ENCODE peak calls at places on chromosomes 5 and 9, in six cellular contexts. N is foreskin fibroblast, W is IMR-90, Y is stomach, X is upper lobe of right lung, K is sigmoid colon. A is an unnamed sample.

GRCh38 chr9:35164711-35165110 is 2.9 kb downstream of the UNC13B start:
- DNase-seq in W (peak), N (peak), K (no peak), X (no peak), Y (no peak), A (peak)

GRCh38 chr9:124855944-124856773 is 2.9 kb downstream of the WDR38 start:
- DNase-seq in Y (no peak), X (no peak), K (no peak), N (peak), W (no peak), A (peak)

GRCh38 chr5:167451091-167451490 is 840.4 kb upstream of the WWC1 start:
- DNase-seq in X (no peak), Y (no peak), W (no peak), N (peak), K (no peak), A (peak)

GRCh38 chr5:179154346-179154990 is 94.3 kb downstream of the ZNF354C start:
- DNase-seq in W (no peak), Y (no peak), K (peak), N (no peak), X (peak), A (no peak)

GRCh38 chr9:115132648-115133047 is 14.7 kb upstream of the TNC start:
- DNase-seq in K (peak), N (no peak), W (peak), Y (no peak), X (no peak), A (no peak)

GRCh38 chr9:4750021-4750673 is 9.1 kb upstream of the AK3 start:
- DNase-seq in K (no peak), Y (no peak), W (peak), N (peak), X (no peak), A (peak)

GRCh38 chr5:150022163-150022540 is 21.6 kb downstream of the HMGXB3 start:
- DNase-seq in X (no peak), K (no peak), Y (no peak), W (peak), N (peak), A (no peak)

GRCh38 chr9:97502222-97502983 is 937 bp downstream of the TMOD1 start:
- DNase-seq in K (no peak), N (peak), Y (no peak), X (no peak), W (no peak), A (peak)

GRCh38 chr5:80186634-80187033 is 69.2 kb downstream of the SERINC5 start:
- DNase-seq in Y (peak), N (peak), K (no peak), X (peak), W (no peak), A (no peak)

GRCh38 chr5:18985397-18985796 is 1002.6 kb downstream of the CDH18 start:
- DNase-seq in Y (no peak), W (no peak), K (no peak), N (no peak), X (no peak), A (no peak)

GRCh38 chr9:132795511-132796303 is 82.4 kb downstream of the AK8 start:
- DNase-seq in W (no peak), N (no peak), Y (no peak), X (no peak), K (no peak), A (no peak)

GRCh38 chr5:130282044-130282443 is 377.8 kb downstream of the CHSY3 start:
- DNase-seq in K (no peak), X (no peak), N (peak), W (no peak), Y (no peak), A (no peak)

GRCh38 chr5:124790895-124791732 is 44.7 kb upstream of the ZNF608 start:
- DNase-seq in N (peak), Y (no peak), W (peak), K (no peak), X (no peak), A (no peak)

GRCh38 chr5:103362211-103362610 is 103.6 kb downstream of the MACIR start:
- DNase-seq in N (peak), W (peak), Y (no peak), K (no peak), X (no peak), A (no peak)

GRCh38 chr9:37784291-37784639 is 599 bp downstream of the EXOSC3 start:
- DNase-seq in N (peak), W (peak), X (no peak), K (no peak), Y (no peak), A (no peak)

GRCh38 chr5:111747336-111747735 is 9.7 kb downstream of the NREP start:
- DNase-seq in Y (no peak), N (peak), X (no peak), K (no peak), W (peak), A (no peak)

GRCh38 chr9:108469654-108470053 is 386.1 kb downstream of the ACTL7B start:
- DNase-seq in X (no peak), Y (no peak), K (no peak), W (peak), N (peak), A (no peak)

GRCh38 chr5:88770290-88771257 is 112.4 kb downstream of the MEF2C start:
- DNase-seq in K (no peak), W (peak), X (no peak), N (peak), Y (no peak), A (no peak)

GRCh38 chr9:107119294-107119693 is 163.8 kb upstream of the RAD23B start:
- DNase-seq in K (no peak), X (no peak), N (no peak), Y (no peak), W (no peak), A (no peak)

GRCh38 chr5:1321576-1321975 is 23.3 kb downstream of the CLPTM1L start:
- DNase-seq in K (peak), X (peak), W (no peak), N (no peak), Y (no peak), A (no peak)

GRCh38 chr5:176680226-176680563 is 32.9 kb downstream of the TSPAN17 start:
- DNase-seq in N (no peak), W (no peak), Y (no peak), K (no peak), X (no peak), A (no peak)

GRCh38 chr9:14351206-14351605 is 37.3 kb upstream of the NFIB start:
- DNase-seq in X (no peak), W (no peak), K (no peak), Y (no peak), N (no peak), A (no peak)

GRCh38 chr9:4550777-4551476 is 60.7 kb downstream of the SLC1A1 start:
- DNase-seq in N (peak), K (no peak), W (peak), X (no peak), Y (no peak), A (no peak)

GRCh38 chr5:2889946-2890475 is 138.5 kb upstream of the IRX2 start:
- DNase-seq in N (no peak), Y (peak), K (no peak), W (no peak), X (peak), A (no peak)

GRCh38 chr9:130300739-130301138 is 35.2 kb downstream of the HMCN2 start:
- DNase-seq in N (no peak), W (no peak), Y (no peak), X (no peak), K (no peak), A (no peak)

GRCh38 chr9:116497081-116497480 is 190.0 kb upstream of the TRIM32 start:
- DNase-seq in N (peak), Y (no peak), X (no peak), W (no peak), K (no peak), A (no peak)

DNA sequence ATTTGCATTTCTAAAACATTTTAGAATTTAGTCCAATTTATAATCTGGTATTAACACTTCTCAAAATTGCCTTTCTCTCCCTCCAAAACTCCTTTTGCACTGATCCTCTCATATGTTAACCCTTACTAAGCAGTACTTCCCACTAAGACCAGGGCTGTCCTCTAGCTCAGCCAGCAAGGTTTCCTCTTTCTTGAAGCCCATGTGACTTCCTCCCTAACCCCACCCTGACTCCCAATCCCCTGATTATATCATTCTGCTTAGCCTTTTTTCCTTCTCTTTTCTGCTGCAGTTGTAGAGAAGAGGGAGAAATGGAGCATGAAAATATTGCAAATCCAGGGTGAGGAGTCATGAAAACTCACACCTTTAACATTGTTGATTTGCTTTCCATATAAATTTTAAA is 241.7 kb downstream of the MCTP1 start:
- DNase-seq in W (no peak), N (no peak), K (no peak), Y (no peak), X (no peak), A (no peak)
- H3K4me3 ChIP-seq in W (no peak), N (no peak), K (no peak), Y (no peak), X (no peak), A (no peak)

DNA sequence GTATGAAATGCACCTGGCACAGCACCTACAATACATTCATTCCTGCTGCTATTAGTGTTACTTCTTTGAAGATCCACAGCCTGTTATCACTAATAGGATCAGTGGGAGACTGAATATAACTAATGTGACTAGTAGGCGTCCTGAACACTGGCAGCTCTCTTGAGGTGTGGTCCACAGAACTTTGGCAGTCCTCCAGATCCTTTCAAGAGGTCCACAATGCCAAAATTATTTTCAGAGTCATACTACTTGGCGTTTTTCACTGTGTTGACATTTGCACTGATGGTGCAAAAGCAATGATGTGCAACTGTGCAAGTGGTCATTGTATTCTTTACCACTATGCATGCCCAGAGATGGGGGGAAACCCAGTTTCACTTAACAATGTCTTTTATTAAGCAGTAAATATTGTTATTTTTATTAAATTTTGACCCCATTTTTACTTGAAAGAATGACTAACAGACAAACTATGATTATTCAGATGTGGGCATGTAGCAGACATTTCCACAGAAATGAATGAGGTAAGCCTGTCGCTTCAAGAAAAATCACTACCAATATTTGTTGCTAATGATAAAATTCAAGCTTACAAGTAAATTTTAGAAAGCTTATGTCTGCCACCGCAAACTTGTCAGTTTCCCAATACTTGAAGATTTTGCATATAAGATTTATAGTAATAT is 48.9 kb downstream of the ADRB2 start:
- DNase-seq in K (no peak), W (no peak), X (no peak), Y (no peak), N (peak), A (no peak)
- TF ChIP-seq CTCF in K (no peak), W (no peak), X (no peak), Y (no peak), N (no peak), A (no peak)

GRCh38 chr9:89606049-89606481 is 1.3 kb downstream of the GADD45G start:
- DNase-seq in Y (peak), X (peak), N (peak), K (peak), W (peak), A (no peak)
- H3K4me3 ChIP-seq in Y (peak), X (peak), N (peak), K (peak), W (no peak), A (no peak)

GRCh38 chr9:76463211-76463610 is 4.2 kb downstream of the GCNT1 start:
- DNase-seq in K (no peak), X (no peak), Y (no peak), W (no peak), N (no peak), A (peak)

GRCh38 chr9:76456202-76456926 is 2.6 kb upstream of the GCNT1 start:
- DNase-seq in X (no peak), W (peak), N (peak), K (no peak), Y (peak), A (peak)

GRCh38 chr9:76464706-76465105 is 5.7 kb downstream of the GCNT1 start:
- DNase-seq in X (no peak), W (no peak), K (no peak), N (peak), Y (no peak), A (no peak)

GRCh38 chr9:76458903-76459690 is at the start of gene GCNT1:
- DNase-seq in Y (peak), X (peak), W (peak), K (peak), N (peak), A (peak)

GRCh38 chr9:76459691-76460635 is 981 bp downstream of the GCNT1 start:
- DNase-seq in N (peak), X (peak), Y (peak), W (peak), K (no peak), A (no peak)
- TF ChIP-seq CTCF in N (peak), X (peak), Y (peak), W (peak), K (peak), A (no peak)

DNA sequence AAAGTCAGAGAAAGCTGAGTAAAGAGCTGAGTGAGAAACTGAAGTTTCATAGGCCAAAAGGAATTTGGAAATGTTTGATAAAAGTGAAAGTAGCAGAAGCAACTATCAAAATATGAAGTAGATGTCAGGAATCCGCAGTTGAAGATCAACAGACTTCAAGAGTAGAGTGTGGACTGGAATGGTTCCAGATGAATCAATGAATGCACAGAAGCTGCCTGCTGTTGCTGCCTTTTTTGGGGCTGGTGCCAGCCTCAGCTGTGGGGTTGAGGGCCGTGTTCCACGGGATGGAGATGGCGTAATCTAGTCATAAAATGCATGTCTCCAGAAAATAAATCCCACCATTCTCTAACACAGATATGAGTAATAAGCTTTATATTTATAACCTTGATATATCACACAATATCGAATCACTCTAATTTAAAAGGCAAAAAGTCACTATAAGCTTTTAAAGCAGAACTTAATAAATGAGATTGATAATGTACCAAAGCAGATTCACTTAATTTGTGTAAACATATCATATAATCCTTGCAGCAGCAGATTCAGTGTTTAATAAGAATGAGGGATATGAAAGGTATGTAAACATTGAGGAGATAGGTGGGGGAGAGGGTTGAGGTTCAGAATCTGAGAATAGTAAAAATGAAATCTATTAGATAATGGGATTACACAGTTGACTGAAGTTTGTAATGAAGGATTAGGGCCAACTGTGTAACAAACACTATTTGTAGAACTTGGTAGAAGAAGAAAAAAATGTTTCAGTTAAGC is 652.3 kb upstream of the FTMT start:
- DNase-seq in X (peak), Y (no peak), K (peak), W (peak), N (peak), A (no peak)
- H3K4me3 ChIP-seq in X (no peak), Y (no peak), K (peak), W (peak), N (peak), A (no peak)

GRCh38 chr9:394347-395052 is 179.8 kb downstream of the DOCK8 start:
- DNase-seq in K (no peak), X (no peak), W (no peak), N (no peak), Y (no peak), A (no peak)
- TF ChIP-seq CTCF in K (no peak), X (no peak), W (no peak), N (no peak), Y (no peak), A (no peak)

GRCh38 chr5:66145737-66146136 is 1.6 kb downstream of the SREK1 start:
- DNase-seq in N (no peak), K (no peak), X (no peak), Y (no peak), W (no peak), A (no peak)
- H3K4me3 ChIP-seq in N (peak), K (peak), X (peak), Y (peak), W (peak), A (peak)

GRCh38 chr9:136157477-136158265 is 39.0 kb upstream of the TMEM250 start:
- DNase-seq in Y (no peak), K (no peak), W (no peak), X (no peak), N (no peak), A (no peak)

GRCh38 chr9:136154943-136155342 is 36.3 kb upstream of the TMEM250 start:
- DNase-seq in N (no peak), Y (no peak), K (no peak), X (no peak), W (no peak), A (no peak)

GRCh38 chr9:136155576-136155975 is 36.9 kb upstream of the TMEM250 start:
- DNase-seq in Y (no peak), W (no peak), K (no peak), N (no peak), X (no peak), A (no peak)

GRCh38 chr9:136153381-136154065 is 34.8 kb upstream of the TMEM250 start:
- DNase-seq in W (no peak), N (no peak), X (peak), Y (no peak), K (no peak), A (no peak)

GRCh38 chr9:136156216-136157120 is 37.8 kb upstream of the TMEM250 start:
- DNase-seq in K (no peak), W (no peak), Y (no peak), X (no peak), N (no peak), A (no peak)
- TF ChIP-seq CTCF in K (no peak), W (no peak), Y (no peak), X (no peak), N (no peak), A (no peak)